ENCODE peak calls at places on chromosome 22, in four cellular contexts. One of them, this sample, is unnamed.

GRCh38 chr22:37208401-37209139 is 3.7 kb downstream of the SSTR3 start:
- DNase-seq in fibroblast of pulmonary artery: no peak
- DNase-seq in stimulated activated CD4-positive, alpha-beta T cell treated with anti-CD3 and anti-CD28 coated beads, TNF-alpha, amount 100 ng/mL, for 48 hours: no peak
- DNase-seq in fibroblast of the conjunctiva: no peak
- DNase-seq in this sample: no peak

GRCh38 chr22:19784396-19785175 is 24.0 kb downstream of the TBX1 start:
- DNase-seq in fibroblast of the conjunctiva: no peak
- DNase-seq in fibroblast of pulmonary artery: no peak
- DNase-seq in stimulated activated CD4-positive, alpha-beta T cell treated with anti-CD3 and anti-CD28 coated beads, TNF-alpha, amount 100 ng/mL, for 48 hours: no peak
- DNase-seq in this sample: no peak

GRCh38 chr22:32765117-32765618 is 36.3 kb upstream of the TIMP3 start:
- DNase-seq in fibroblast of the conjunctiva: no peak
- DNase-seq in stimulated activated CD4-positive, alpha-beta T cell treated with anti-CD3 and anti-CD28 coated beads, TNF-alpha, amount 100 ng/mL, for 48 hours: no peak
- DNase-seq in fibroblast of pulmonary artery: no peak
- DNase-seq in this sample: no peak

GRCh38 chr22:29519996-29520395 is 33.6 kb downstream of the THOC5 start:
- DNase-seq in stimulated activated CD4-positive, alpha-beta T cell treated with anti-CD3 and anti-CD28 coated beads, TNF-alpha, amount 100 ng/mL, for 48 hours: no peak
- DNase-seq in fibroblast of the conjunctiva: no peak
- DNase-seq in fibroblast of pulmonary artery: no peak
- DNase-seq in this sample: no peak

GRCh38 chr22:46073683-46074504 is 76.4 kb upstream of the PPARA start:
- DNase-seq in fibroblast of pulmonary artery: peak
- DNase-seq in fibroblast of the conjunctiva: no peak
- DNase-seq in stimulated activated CD4-positive, alpha-beta T cell treated with anti-CD3 and anti-CD28 coated beads, TNF-alpha, amount 100 ng/mL, for 48 hours: no peak
- DNase-seq in this sample: peak

GRCh38 chr22:45861259-45861658 is 115.7 kb downstream of the WNT7B start:
- DNase-seq in stimulated activated CD4-positive, alpha-beta T cell treated with anti-CD3 and anti-CD28 coated beads, TNF-alpha, amount 100 ng/mL, for 48 hours: no peak
- DNase-seq in fibroblast of pulmonary artery: no peak
- DNase-seq in fibroblast of the conjunctiva: no peak
- DNase-seq in this sample: no peak

GRCh38 chr22:45497268-45497667 is 5.4 kb upstream of the FBLN1 start:
- DNase-seq in stimulated activated CD4-positive, alpha-beta T cell treated with anti-CD3 and anti-CD28 coated beads, TNF-alpha, amount 100 ng/mL, for 48 hours: no peak
- DNase-seq in fibroblast of the conjunctiva: no peak
- DNase-seq in fibroblast of pulmonary artery: peak
- DNase-seq in this sample: no peak

GRCh38 chr22:20946080-20946986 is 20.7 kb upstream of the AIFM3 start:
- DNase-seq in fibroblast of pulmonary artery: peak
- DNase-seq in stimulated activated CD4-positive, alpha-beta T cell treated with anti-CD3 and anti-CD28 coated beads, TNF-alpha, amount 100 ng/mL, for 48 hours: no peak
- DNase-seq in fibroblast of the conjunctiva: no peak
- DNase-seq in this sample: no peak

GRCh38 chr22:29740216-29740615 is 20.4 kb downstream of the CABP7 start:
- DNase-seq in fibroblast of pulmonary artery: no peak
- DNase-seq in fibroblast of the conjunctiva: no peak
- DNase-seq in stimulated activated CD4-positive, alpha-beta T cell treated with anti-CD3 and anti-CD28 coated beads, TNF-alpha, amount 100 ng/mL, for 48 hours: no peak
- DNase-seq in this sample: no peak

GRCh38 chr22:39109361-39109760 is 12.3 kb downstream of the APOBEC3H start:
- DNase-seq in stimulated activated CD4-positive, alpha-beta T cell treated with anti-CD3 and anti-CD28 coated beads, TNF-alpha, amount 100 ng/mL, for 48 hours: no peak
- DNase-seq in fibroblast of the conjunctiva: no peak
- DNase-seq in fibroblast of pulmonary artery: no peak
- DNase-seq in this sample: no peak

GRCh38 chr22:43901976-43902643 is 10.3 kb upstream of the PNPLA5 start:
- DNase-seq in fibroblast of the conjunctiva: peak
- DNase-seq in stimulated activated CD4-positive, alpha-beta T cell treated with anti-CD3 and anti-CD28 coated beads, TNF-alpha, amount 100 ng/mL, for 48 hours: no peak
- DNase-seq in fibroblast of pulmonary artery: peak
- DNase-seq in this sample: no peak

GRCh38 chr22:25013634-25014033 is 61.1 kb downstream of the KIAA1671 start:
- DNase-seq in fibroblast of pulmonary artery: no peak
- DNase-seq in fibroblast of the conjunctiva: no peak
- DNase-seq in stimulated activated CD4-positive, alpha-beta T cell treated with anti-CD3 and anti-CD28 coated beads, TNF-alpha, amount 100 ng/mL, for 48 hours: no peak
- DNase-seq in this sample: no peak

GRCh38 chr22:41845380-41846267 is 12.7 kb downstream of the SREBF2 start:
- DNase-seq in fibroblast of pulmonary artery: no peak
- DNase-seq in stimulated activated CD4-positive, alpha-beta T cell treated with anti-CD3 and anti-CD28 coated beads, TNF-alpha, amount 100 ng/mL, for 48 hours: no peak
- DNase-seq in fibroblast of the conjunctiva: no peak
- DNase-seq in this sample: no peak

GRCh38 chr22:50531546-50532352 is 1.9 kb upstream of the TYMP start:
- DNase-seq in fibroblast of the conjunctiva: no peak
- DNase-seq in fibroblast of pulmonary artery: peak
- DNase-seq in stimulated activated CD4-positive, alpha-beta T cell treated with anti-CD3 and anti-CD28 coated beads, TNF-alpha, amount 100 ng/mL, for 48 hours: peak
- DNase-seq in this sample: peak

GRCh38 chr22:27578937-27579617 is 222.5 kb downstream of the MN1 start:
- DNase-seq in fibroblast of the conjunctiva: no peak
- DNase-seq in stimulated activated CD4-positive, alpha-beta T cell treated with anti-CD3 and anti-CD28 coated beads, TNF-alpha, amount 100 ng/mL, for 48 hours: no peak
- DNase-seq in fibroblast of pulmonary artery: peak
- DNase-seq in this sample: no peak

GRCh38 chr22:20130739-20131592 is 638 bp upstream of the ZDHHC8 start:
- DNase-seq in fibroblast of pulmonary artery: peak
- DNase-seq in stimulated activated CD4-positive, alpha-beta T cell treated with anti-CD3 and anti-CD28 coated beads, TNF-alpha, amount 100 ng/mL, for 48 hours: peak
- DNase-seq in fibroblast of the conjunctiva: peak
- DNase-seq in this sample: peak

GRCh38 chr22:46984751-46985506 is 222.5 kb downstream of the TBC1D22A start:
- DNase-seq in fibroblast of pulmonary artery: peak
- DNase-seq in fibroblast of the conjunctiva: no peak
- DNase-seq in stimulated activated CD4-positive, alpha-beta T cell treated with anti-CD3 and anti-CD28 coated beads, TNF-alpha, amount 100 ng/mL, for 48 hours: no peak
- DNase-seq in this sample: no peak

GRCh38 chr22:49305215-49305965 is 522.3 kb downstream of the BRD1 start:
- DNase-seq in stimulated activated CD4-positive, alpha-beta T cell treated with anti-CD3 and anti-CD28 coated beads, TNF-alpha, amount 100 ng/mL, for 48 hours: peak
- DNase-seq in fibroblast of pulmonary artery: peak
- DNase-seq in fibroblast of the conjunctiva: no peak
- DNase-seq in this sample: no peak

GRCh38 chr22:44574057-44574456 is 76.0 kb upstream of the RTL6 start:
- DNase-seq in stimulated activated CD4-positive, alpha-beta T cell treated with anti-CD3 and anti-CD28 coated beads, TNF-alpha, amount 100 ng/mL, for 48 hours: no peak
- DNase-seq in fibroblast of pulmonary artery: peak
- DNase-seq in fibroblast of the conjunctiva: peak
- DNase-seq in this sample: peak

GRCh38 chr22:28955817-28956216 is 72.4 kb downstream of the ZNRF3 start:
- DNase-seq in fibroblast of the conjunctiva: no peak
- DNase-seq in fibroblast of pulmonary artery: no peak
- DNase-seq in stimulated activated CD4-positive, alpha-beta T cell treated with anti-CD3 and anti-CD28 coated beads, TNF-alpha, amount 100 ng/mL, for 48 hours: peak
- DNase-seq in this sample: no peak

GRCh38 chr22:44144046-44144569 is 36.6 kb upstream of the PARVG start:
- DNase-seq in fibroblast of the conjunctiva: no peak
- DNase-seq in fibroblast of pulmonary artery: no peak
- DNase-seq in stimulated activated CD4-positive, alpha-beta T cell treated with anti-CD3 and anti-CD28 coated beads, TNF-alpha, amount 100 ng/mL, for 48 hours: no peak
- DNase-seq in this sample: no peak

GRCh38 chr22:30402036-30402759 is 5.4 kb downstream of the SEC14L2 start:
- DNase-seq in fibroblast of pulmonary artery: peak
- DNase-seq in fibroblast of the conjunctiva: no peak
- DNase-seq in stimulated activated CD4-positive, alpha-beta T cell treated with anti-CD3 and anti-CD28 coated beads, TNF-alpha, amount 100 ng/mL, for 48 hours: no peak
- DNase-seq in this sample: no peak